ENCODE peak calls at places on chromosome 4, in four cellular contexts. W is cardiac muscle cell, S is pancreas, K is astrocyte. R is an unnamed sample. For H3K4me1 and H3K9me3, the result is how much of the 10 kb centered on the place peaks cover.

GRCh38 chr4:145937021-145937861 is 1.4 kb downstream of the ZNF827 start:
- DNase-seq in W (peak), S (peak), K (peak), R (peak)

GRCh38 chr4:95506264-95506663 is 42.5 kb downstream of the UNC5C start:
- DNase-seq in W (peak), S (no peak), K (peak), R (no peak)

GRCh38 chr4:186021461-186022167 is 47.3 kb upstream of the TLR3 start:
- DNase-seq in W (peak), S (peak), K (peak), R (no peak)

GRCh38 chr4:153755186-153755585 is 4.6 kb downstream of the RNF175 start:
- DNase-seq in W (no peak), S (no peak), K (no peak), R (no peak)

GRCh38 chr4:114563536-114564315 is 34.9 kb upstream of the UGT8 start:
- DNase-seq in W (peak), S (no peak), K (peak), R (no peak)

GRCh38 chr4:150867148-150867547 is 147.9 kb downstream of the LRBA start:
- DNase-seq in W (peak), S (peak), K (peak), R (peak)

GRCh38 chr4:153555730-153556440 is 89.7 kb downstream of the TMEM131L start:
- DNase-seq in W (peak), S (no peak), K (peak), R (peak)

GRCh38 chr4:53601251-53601764 is 10.0 kb upstream of the LNX1 start:
- DNase-seq in W (peak), S (peak), K (no peak), R (no peak)

GRCh38 chr4:1990348-1990645 is 18.5 kb downstream of the NELFA start:
- DNase-seq in W (no peak), S (no peak), K (no peak), R (no peak)

GRCh38 chr4:154277164-154277563 is 214.4 kb downstream of the DCHS2 start:
- DNase-seq in W (no peak), S (no peak), K (peak), R (no peak)

DNA sequence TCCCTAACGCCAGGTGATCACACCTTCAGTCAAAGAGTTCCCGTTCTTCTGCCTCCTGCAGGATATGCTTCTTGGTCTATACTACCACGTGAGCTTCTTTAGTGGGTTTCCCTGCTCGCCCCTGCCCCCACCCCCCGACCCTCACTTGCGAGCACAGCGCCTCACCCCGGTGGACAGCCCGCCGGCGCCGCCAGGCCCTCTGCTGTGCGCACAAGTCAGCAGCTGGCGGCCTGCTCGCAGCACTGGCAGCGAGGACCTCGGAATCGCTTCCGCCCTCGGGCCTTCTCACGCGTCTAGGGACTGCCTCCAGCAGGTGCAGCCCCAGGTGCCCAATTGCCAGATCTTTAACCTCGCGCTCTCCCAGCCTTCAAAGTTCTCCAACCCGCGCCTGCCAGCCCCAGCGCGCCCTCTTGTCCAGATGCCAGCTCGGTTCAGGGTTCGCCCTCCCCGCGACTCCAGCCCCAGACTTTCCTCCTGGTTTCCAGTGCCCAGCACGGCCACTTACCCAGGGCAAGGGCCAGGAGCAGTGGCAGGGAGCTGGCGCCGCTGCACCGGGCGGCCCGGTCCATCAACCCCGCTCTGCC is 474 bp downstream of the BTC start:
- DNase-seq in W (peak), S (peak), K (no peak), R (peak)
- TF ChIP-seq CTCF in W (peak), S (no peak), K (peak), R (no peak)

GRCh38 chr4:10113362-10114047 is 3.1 kb downstream of the WDR1 start:
- DNase-seq in W (no peak), S (no peak), K (no peak), R (no peak)
- H3K4me1 ChIP-seq in W (under half), S (under half), K (half or more), R (under half)

GRCh38 chr4:98386-98785 is 25.9 kb upstream of the ZNF718 start:
- DNase-seq in W (no peak), S (no peak), K (no peak), R (no peak)

DNA sequence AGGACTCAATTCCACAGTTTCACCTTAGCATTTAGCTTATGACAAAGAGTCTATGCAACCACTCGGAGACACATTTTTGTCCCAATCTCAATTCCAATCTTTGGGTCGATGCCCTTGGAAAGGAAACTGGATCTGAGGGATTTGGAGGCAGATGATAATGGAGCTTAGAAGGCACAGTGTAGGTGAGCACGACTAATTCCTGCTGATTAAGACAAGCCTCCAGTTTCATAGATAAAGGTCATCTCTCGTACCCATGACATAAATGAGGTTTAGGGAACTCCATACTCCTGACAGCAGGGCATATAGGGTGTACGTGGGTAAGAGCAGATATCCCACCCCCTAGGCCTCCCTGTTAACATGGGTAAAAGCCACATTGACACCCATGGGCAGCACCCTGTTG is 24.4 kb upstream of the ZNF718 start:
- DNase-seq in W (peak), S (no peak), K (no peak), R (no peak)
- H3K9me3 ChIP-seq in W (under half), S (under half), K (under half), R (under half)

DNA sequence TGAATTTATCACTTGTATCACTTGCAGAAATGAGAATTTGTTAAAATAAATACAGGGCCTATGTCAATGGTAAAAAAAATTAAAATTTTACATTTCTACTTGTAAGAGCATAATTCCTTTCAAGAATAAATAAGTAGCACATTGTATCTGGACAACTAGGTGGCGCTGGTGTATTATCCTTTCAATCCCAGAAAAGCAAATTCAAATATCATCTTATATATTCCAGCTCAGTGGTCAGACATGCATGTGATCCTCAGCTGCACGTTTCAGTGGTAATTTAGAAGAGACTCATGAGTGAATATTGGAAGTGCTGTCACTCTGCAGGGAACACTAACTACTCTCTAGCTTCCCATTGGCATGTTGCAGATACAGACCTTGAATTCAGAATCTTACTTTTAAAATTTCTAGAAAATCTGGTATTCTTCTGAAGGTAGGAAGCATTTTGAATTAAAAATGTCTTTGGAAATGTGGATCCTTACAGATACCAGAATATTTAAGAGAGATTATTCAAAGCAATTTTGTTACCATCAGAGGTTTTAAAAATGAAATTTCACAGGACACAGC is 1414.7 kb upstream of the TENM3 start:
- DNase-seq in W (peak), S (no peak), K (peak), R (no peak)
- TF ChIP-seq CTCF in W (peak), S (no peak), K (peak), R (peak)

GRCh38 chr4:175790067-175790466 is 22.0 kb downstream of the GPM6A start:
- DNase-seq in W (no peak), S (no peak), K (no peak), R (no peak)
- H3K4me1 ChIP-seq in W (under half), S (under half), K (under half), R (under half)

DNA sequence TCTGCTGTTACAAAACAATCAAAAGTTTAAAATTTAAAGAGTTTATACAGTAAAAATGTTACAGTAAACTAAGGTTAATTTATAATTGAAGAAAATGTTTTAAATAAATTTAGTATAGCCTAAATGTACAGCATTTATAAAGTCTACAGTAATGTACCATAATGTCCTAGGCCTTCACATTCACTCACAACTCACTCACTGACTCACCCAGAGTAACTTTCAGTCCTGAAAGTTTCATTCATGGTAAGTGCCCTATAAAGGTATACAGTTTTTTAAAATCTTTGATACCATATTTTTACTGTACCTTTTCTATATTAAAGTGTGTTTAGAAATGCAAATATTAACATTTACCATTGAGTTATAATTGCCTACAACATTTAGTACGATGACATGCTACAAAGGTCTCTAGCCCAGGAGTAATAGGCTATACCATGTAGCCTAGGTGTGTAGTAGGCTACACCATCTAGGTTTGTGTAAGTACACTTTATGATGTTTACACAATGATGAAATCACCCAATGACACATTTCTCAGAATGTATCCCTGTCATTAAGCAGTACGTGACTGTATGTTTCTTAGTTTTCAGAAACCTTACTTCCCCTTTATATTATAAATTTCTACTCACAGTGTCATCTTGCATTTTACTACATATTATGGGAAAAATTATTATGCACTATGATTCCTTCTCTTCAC is 320.8 kb downstream of the ADAM29 start:
- DNase-seq in W (no peak), S (no peak), K (no peak), R (no peak)
- H3K9me3 ChIP-seq in W (under half), S (under half), K (under half), R (under half)

GRCh38 chr4:6044805-6045204 is 26.6 kb upstream of the C4orf50 start:
- DNase-seq in W (no peak), S (no peak), K (no peak), R (no peak)

GRCh38 chr4:6049278-6049677 is 31.0 kb upstream of the C4orf50 start:
- DNase-seq in W (no peak), S (no peak), K (no peak), R (no peak)

GRCh38 chr4:6046526-6047129 is 28.4 kb upstream of the C4orf50 start:
- DNase-seq in W (no peak), S (no peak), K (no peak), R (no peak)

GRCh38 chr4:6048537-6048936 is 30.3 kb upstream of the C4orf50 start:
- DNase-seq in W (no peak), S (no peak), K (no peak), R (no peak)

GRCh38 chr4:6047130-6047673 is 29.0 kb upstream of the C4orf50 start:
- DNase-seq in W (no peak), S (no peak), K (no peak), R (no peak)
- TF ChIP-seq CTCF in W (no peak), S (no peak), K (no peak), R (no peak)